ENCODE peak calls at places on chromosomes 1 and 21, in eight cellular contexts. One of them, this sample, is unnamed. For H3K36me3 and H3K27me3, the result is how much of the 10 kb centered on the place peaks cover.

GRCh38 chr1:85283475-85284199 is 7.2 kb upstream of the BCL10 start:
- DNase-seq in tibial artery: no peak
- DNase-seq in adrenal gland: peak
- DNase-seq in spleen: no peak
- DNase-seq in psoas muscle: peak
- DNase-seq in body of pancreas: peak
- DNase-seq in neural progenitor cell: peak
- DNase-seq in BE2C: peak
- DNase-seq in this sample: peak

GRCh38 chr1:95407864-95408291 is 173.9 kb downstream of the RWDD3 start:
- DNase-seq in adrenal gland: no peak
- DNase-seq in BE2C: peak
- DNase-seq in spleen: no peak
- DNase-seq in psoas muscle: no peak
- DNase-seq in body of pancreas: no peak
- DNase-seq in tibial artery: no peak
- DNase-seq in neural progenitor cell: peak
- DNase-seq in this sample: no peak

GRCh38 chr21:21156397-21156796 is 158.2 kb downstream of the NCAM2 start:
- DNase-seq in body of pancreas: no peak
- DNase-seq in spleen: no peak
- DNase-seq in psoas muscle: no peak
- DNase-seq in BE2C: no peak
- DNase-seq in tibial artery: no peak
- DNase-seq in neural progenitor cell: no peak
- DNase-seq in adrenal gland: no peak
- DNase-seq in this sample: no peak

GRCh38 chr21:25708467-25709065 is 26.1 kb downstream of the ATP5PF start:
- DNase-seq in psoas muscle: no peak
- DNase-seq in spleen: no peak
- DNase-seq in adrenal gland: peak
- DNase-seq in BE2C: peak
- DNase-seq in neural progenitor cell: peak
- DNase-seq in tibial artery: no peak
- DNase-seq in body of pancreas: peak
- DNase-seq in this sample: no peak

GRCh38 chr1:47340227-47340626 is 6.6 kb downstream of the CMPK1 start:
- DNase-seq in body of pancreas: no peak
- DNase-seq in psoas muscle: no peak
- DNase-seq in spleen: no peak
- DNase-seq in adrenal gland: no peak
- DNase-seq in BE2C: no peak
- DNase-seq in tibial artery: no peak
- DNase-seq in neural progenitor cell: no peak
- DNase-seq in this sample: no peak

GRCh38 chr1:28144203-28145135 is 32.0 kb downstream of the PTAFR start:
- DNase-seq in spleen: peak
- DNase-seq in psoas muscle: no peak
- DNase-seq in BE2C: peak
- DNase-seq in adrenal gland: peak
- DNase-seq in neural progenitor cell: no peak
- DNase-seq in tibial artery: no peak
- DNase-seq in body of pancreas: no peak
- DNase-seq in this sample: no peak

GRCh38 chr1:11961230-11961629 is 19.0 kb upstream of the MFN2 start:
- DNase-seq in spleen: no peak
- DNase-seq in tibial artery: no peak
- DNase-seq in adrenal gland: peak
- DNase-seq in body of pancreas: no peak
- DNase-seq in BE2C: no peak
- DNase-seq in neural progenitor cell: no peak
- DNase-seq in psoas muscle: no peak
- DNase-seq in this sample: no peak

GRCh38 chr1:27525296-27526271 is 35.6 kb upstream of the WASF2 start:
- DNase-seq in psoas muscle: peak
- DNase-seq in tibial artery: peak
- DNase-seq in spleen: peak
- DNase-seq in BE2C: no peak
- DNase-seq in neural progenitor cell: peak
- DNase-seq in body of pancreas: peak
- DNase-seq in adrenal gland: peak
- DNase-seq in this sample: no peak

GRCh38 chr21:35779690-35780570 is 280.4 kb downstream of the SETD4 start:
- DNase-seq in tibial artery: no peak
- DNase-seq in body of pancreas: peak
- DNase-seq in BE2C: no peak
- DNase-seq in neural progenitor cell: no peak
- DNase-seq in psoas muscle: no peak
- DNase-seq in adrenal gland: no peak
- DNase-seq in spleen: no peak
- DNase-seq in this sample: peak

GRCh38 chr1:112509005-112509659 is 367 bp downstream of the WNT2B start:
- DNase-seq in spleen: peak
- DNase-seq in adrenal gland: peak
- DNase-seq in body of pancreas: peak
- DNase-seq in BE2C: no peak
- DNase-seq in neural progenitor cell: peak
- DNase-seq in psoas muscle: peak
- DNase-seq in tibial artery: no peak
- DNase-seq in this sample: no peak

GRCh38 chr1:16236091-16236494 is 890 bp downstream of the CPLANE2 start:
- DNase-seq in body of pancreas: peak
- DNase-seq in tibial artery: no peak
- DNase-seq in psoas muscle: no peak
- DNase-seq in adrenal gland: peak
- DNase-seq in spleen: no peak
- DNase-seq in neural progenitor cell: peak
- DNase-seq in BE2C: peak
- DNase-seq in this sample: peak

GRCh38 chr1:25111706-25112105 is 120.6 kb downstream of the SYF2 start:
- DNase-seq in adrenal gland: no peak
- DNase-seq in tibial artery: no peak
- DNase-seq in BE2C: no peak
- DNase-seq in psoas muscle: no peak
- DNase-seq in spleen: no peak
- DNase-seq in neural progenitor cell: no peak
- DNase-seq in body of pancreas: no peak
- DNase-seq in this sample: peak

GRCh38 chr1:25040122-25040685 is 110.1 kb upstream of the RUNX3 start:
- DNase-seq in body of pancreas: peak
- DNase-seq in BE2C: no peak
- DNase-seq in psoas muscle: no peak
- DNase-seq in spleen: no peak
- DNase-seq in adrenal gland: no peak
- DNase-seq in neural progenitor cell: no peak
- DNase-seq in tibial artery: no peak
- DNase-seq in this sample: no peak

GRCh38 chr1:94240822-94241221 is 3.4 kb upstream of the ARHGAP29 start:
- DNase-seq in body of pancreas: no peak
- DNase-seq in spleen: no peak
- DNase-seq in BE2C: no peak
- DNase-seq in adrenal gland: no peak
- DNase-seq in tibial artery: no peak
- DNase-seq in psoas muscle: no peak
- DNase-seq in neural progenitor cell: peak
- DNase-seq in this sample: no peak

GRCh38 chr1:112514901-112515300 is 6.1 kb downstream of the WNT2B start:
- DNase-seq in tibial artery: no peak
- DNase-seq in neural progenitor cell: no peak
- DNase-seq in body of pancreas: no peak
- DNase-seq in spleen: no peak
- DNase-seq in BE2C: no peak
- DNase-seq in adrenal gland: no peak
- DNase-seq in psoas muscle: no peak
- DNase-seq in this sample: no peak

GRCh38 chr21:33971492-33972013 is 55.9 kb upstream of the ATP5PO start:
- DNase-seq in spleen: no peak
- DNase-seq in BE2C: no peak
- DNase-seq in adrenal gland: no peak
- DNase-seq in neural progenitor cell: peak
- DNase-seq in psoas muscle: no peak
- DNase-seq in body of pancreas: no peak
- DNase-seq in tibial artery: no peak
- DNase-seq in this sample: peak

GRCh38 chr1:28512058-28512611 is 6.3 kb downstream of the RCC1 start:
- DNase-seq in tibial artery: no peak
- DNase-seq in adrenal gland: no peak
- DNase-seq in body of pancreas: no peak
- DNase-seq in spleen: no peak
- DNase-seq in BE2C: no peak
- DNase-seq in psoas muscle: no peak
- DNase-seq in neural progenitor cell: no peak
- DNase-seq in this sample: peak

GRCh38 chr1:9371391-9371935 is 78.8 kb downstream of the SPSB1 start:
- DNase-seq in BE2C: no peak
- DNase-seq in spleen: no peak
- DNase-seq in tibial artery: peak
- DNase-seq in adrenal gland: peak
- DNase-seq in psoas muscle: peak
- DNase-seq in neural progenitor cell: peak
- DNase-seq in body of pancreas: peak
- DNase-seq in this sample: no peak

GRCh38 chr1:221510793-221511503 is 230.9 kb downstream of the DUSP10 start:
- DNase-seq in tibial artery: no peak
- DNase-seq in neural progenitor cell: no peak
- DNase-seq in body of pancreas: no peak
- DNase-seq in spleen: no peak
- DNase-seq in BE2C: peak
- DNase-seq in adrenal gland: no peak
- DNase-seq in psoas muscle: no peak
- DNase-seq in this sample: no peak

GRCh38 chr1:19373206-19374126 is 61.3 kb downstream of the SLC66A1 start:
- DNase-seq in neural progenitor cell: no peak
- DNase-seq in psoas muscle: no peak
- DNase-seq in body of pancreas: no peak
- DNase-seq in adrenal gland: peak
- DNase-seq in BE2C: no peak
- DNase-seq in spleen: no peak
- DNase-seq in tibial artery: no peak
- DNase-seq in this sample: no peak

GRCh38 chr21:29208666-29209059 is 78.2 kb downstream of the MAP3K7CL start:
- DNase-seq in BE2C: no peak
- DNase-seq in neural progenitor cell: no peak
- DNase-seq in tibial artery: no peak
- DNase-seq in body of pancreas: no peak
- DNase-seq in spleen: no peak
- DNase-seq in adrenal gland: no peak
- DNase-seq in psoas muscle: no peak
- DNase-seq in this sample: no peak

GRCh38 chr1:214623430-214623829 is 20.4 kb downstream of the CENPF start:
- DNase-seq in body of pancreas: no peak
- DNase-seq in adrenal gland: no peak
- DNase-seq in neural progenitor cell: no peak
- DNase-seq in tibial artery: no peak
- DNase-seq in psoas muscle: no peak
- DNase-seq in spleen: no peak
- DNase-seq in BE2C: no peak
- DNase-seq in this sample: no peak
- H3K36me3 ChIP-seq in body of pancreas: under half
- H3K36me3 ChIP-seq in adrenal gland: under half
- H3K36me3 ChIP-seq in neural progenitor cell: half or more
- H3K36me3 ChIP-seq in tibial artery: under half
- H3K36me3 ChIP-seq in psoas muscle: under half
- H3K36me3 ChIP-seq in spleen: under half
- H3K36me3 ChIP-seq in BE2C: half or more
- H3K36me3 ChIP-seq in this sample: half or more

DNA sequence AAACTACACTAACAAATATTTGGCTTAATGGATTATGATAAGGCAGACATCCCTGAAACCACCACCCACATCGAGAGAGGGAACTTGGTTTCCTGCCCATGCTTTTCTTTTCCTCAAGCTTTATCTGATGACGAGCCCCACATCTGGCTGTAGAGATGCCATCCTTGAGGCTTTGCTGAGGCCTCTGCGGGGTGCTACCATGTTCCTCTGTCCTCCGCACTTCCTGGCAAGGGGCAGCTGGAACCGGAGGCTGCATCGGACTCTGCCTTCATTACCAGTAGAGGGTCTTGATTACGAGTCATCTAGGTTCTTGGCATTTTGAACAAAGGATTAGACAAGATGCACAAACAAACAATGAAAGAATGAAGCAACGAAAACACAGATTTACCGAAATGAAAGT is 21.7 kb upstream of the C1orf174 start:
- DNase-seq in psoas muscle: no peak
- DNase-seq in tibial artery: no peak
- DNase-seq in neural progenitor cell: no peak
- DNase-seq in body of pancreas: no peak
- DNase-seq in adrenal gland: no peak
- DNase-seq in BE2C: no peak
- DNase-seq in spleen: peak
- DNase-seq in this sample: no peak
- H3K4me3 ChIP-seq in psoas muscle: no peak
- H3K4me3 ChIP-seq in tibial artery: no peak
- H3K4me3 ChIP-seq in neural progenitor cell: no peak
- H3K4me3 ChIP-seq in body of pancreas: no peak
- H3K4me3 ChIP-seq in adrenal gland: no peak
- H3K4me3 ChIP-seq in BE2C: no peak
- H3K4me3 ChIP-seq in spleen: no peak
- H3K4me3 ChIP-seq in this sample: no peak

DNA sequence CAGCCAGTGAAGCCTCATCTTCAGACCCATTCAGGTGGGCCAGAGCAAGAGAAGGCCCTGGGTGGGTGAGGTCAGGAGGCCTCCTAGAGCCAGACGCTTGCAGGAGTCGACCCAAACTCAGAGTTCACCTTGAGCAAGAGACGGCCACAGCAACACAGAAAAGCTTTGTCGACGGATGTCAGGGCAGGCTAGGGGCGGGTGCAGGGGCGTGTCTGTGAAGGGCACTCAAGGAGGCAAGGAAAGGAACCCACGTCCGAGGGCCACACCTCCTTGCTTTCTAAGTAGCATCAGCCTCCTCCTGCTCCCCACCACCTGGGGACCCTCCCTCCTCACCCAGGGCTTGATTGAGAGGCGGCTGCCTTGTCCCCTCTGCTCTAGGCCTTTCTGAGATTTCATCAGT is 92.2 kb downstream of the OMA1 start:
- DNase-seq in spleen: no peak
- DNase-seq in body of pancreas: no peak
- DNase-seq in tibial artery: no peak
- DNase-seq in psoas muscle: no peak
- DNase-seq in neural progenitor cell: no peak
- DNase-seq in adrenal gland: no peak
- DNase-seq in BE2C: no peak
- DNase-seq in this sample: no peak
- H3K27me3 ChIP-seq in spleen: under half
- H3K27me3 ChIP-seq in body of pancreas: under half
- H3K27me3 ChIP-seq in tibial artery: under half
- H3K27me3 ChIP-seq in psoas muscle: under half
- H3K27me3 ChIP-seq in neural progenitor cell: under half
- H3K27me3 ChIP-seq in adrenal gland: under half
- H3K27me3 ChIP-seq in BE2C: under half
- H3K27me3 ChIP-seq in this sample: under half

DNA sequence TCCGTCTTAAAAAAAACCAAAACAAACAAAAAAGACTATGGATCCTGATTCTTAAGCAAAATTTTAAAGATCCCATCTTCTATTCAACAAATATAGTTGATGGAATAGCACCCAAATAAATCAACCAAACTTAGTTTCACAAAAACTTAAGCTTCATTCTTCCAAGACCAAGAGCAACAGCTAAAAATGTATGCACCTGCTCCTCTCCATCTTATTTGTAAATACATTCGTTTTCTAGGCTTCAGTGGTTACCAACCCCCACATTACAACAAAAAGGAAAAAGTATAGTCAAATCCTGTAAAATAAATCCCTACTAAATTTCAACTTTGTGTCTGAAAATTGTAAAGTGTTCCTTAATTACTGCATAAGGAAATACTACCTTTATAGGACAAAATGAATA is 3.9 kb downstream of the PTP4A2 start:
- DNase-seq in spleen: no peak
- DNase-seq in BE2C: no peak
- DNase-seq in neural progenitor cell: no peak
- DNase-seq in body of pancreas: no peak
- DNase-seq in psoas muscle: no peak
- DNase-seq in adrenal gland: no peak
- DNase-seq in tibial artery: no peak
- DNase-seq in this sample: no peak
- H3K36me3 ChIP-seq in spleen: under half
- H3K36me3 ChIP-seq in BE2C: under half
- H3K36me3 ChIP-seq in neural progenitor cell: under half
- H3K36me3 ChIP-seq in body of pancreas: under half
- H3K36me3 ChIP-seq in psoas muscle: under half
- H3K36me3 ChIP-seq in adrenal gland: under half
- H3K36me3 ChIP-seq in tibial artery: under half
- H3K36me3 ChIP-seq in this sample: under half